ENCODE peak calls at places on chromosomes 5 and 9, in four cellular contexts. J is IMR-90, W is K562, U is GM12878. P is an unnamed sample.

GRCh38 chr5:142065273-142065672 is 43.3 kb upstream of the NDFIP1 start:
- DNase-seq in J (peak), W (no peak), U (no peak), P (no peak)

GRCh38 chr5:134465856-134466240 is 54.2 kb upstream of the CDKN2AIPNL start:
- DNase-seq in J (peak), W (peak), U (no peak), P (peak)

GRCh38 chr9:116274293-116274692 is 120.7 kb downstream of the PAPPA start:
- DNase-seq in J (peak), W (no peak), U (no peak), P (no peak)

GRCh38 chr5:124157320-124157719 is 589.1 kb downstream of the ZNF608 start:
- DNase-seq in J (no peak), W (no peak), U (peak), P (no peak)

GRCh38 chr9:125971050-125971449 is 223.9 kb downstream of the PBX3 start:
- DNase-seq in J (no peak), W (no peak), U (no peak), P (no peak)

GRCh38 chr9:129880654-129881546 is 45.6 kb downstream of the USP20 start:
- DNase-seq in J (peak), W (no peak), U (no peak), P (no peak)

GRCh38 chr5:14035859-14036440 is 91.5 kb upstream of the DNAH5 start:
- DNase-seq in J (peak), W (no peak), U (no peak), P (peak)

GRCh38 chr5:172886974-172887491 is 53.0 kb downstream of the ERGIC1 start:
- DNase-seq in J (peak), W (no peak), U (no peak), P (no peak)

GRCh38 chr9:3900673-3901318 is 375.0 kb upstream of the RFX3 start:
- DNase-seq in J (no peak), W (no peak), U (no peak), P (no peak)

GRCh38 chr9:78707481-78707977 is 410.6 kb downstream of the PSAT1 start:
- DNase-seq in J (peak), W (no peak), U (peak), P (no peak)

GRCh38 chr9:3732077-3733038 is 206.6 kb upstream of the RFX3 start:
- DNase-seq in J (peak), W (peak), U (peak), P (peak)

GRCh38 chr5:143717400-143717799 is 94.6 kb upstream of the HMHB1 start:
- DNase-seq in J (peak), W (no peak), U (no peak), P (no peak)

GRCh38 chr9:125732562-125732961 is 14.6 kb upstream of the PBX3 start:
- DNase-seq in J (no peak), W (no peak), U (no peak), P (no peak)

GRCh38 chr9:7216004-7216821 is 458.4 kb downstream of the KDM4C start:
- DNase-seq in J (peak), W (no peak), U (no peak), P (peak)

DNA sequence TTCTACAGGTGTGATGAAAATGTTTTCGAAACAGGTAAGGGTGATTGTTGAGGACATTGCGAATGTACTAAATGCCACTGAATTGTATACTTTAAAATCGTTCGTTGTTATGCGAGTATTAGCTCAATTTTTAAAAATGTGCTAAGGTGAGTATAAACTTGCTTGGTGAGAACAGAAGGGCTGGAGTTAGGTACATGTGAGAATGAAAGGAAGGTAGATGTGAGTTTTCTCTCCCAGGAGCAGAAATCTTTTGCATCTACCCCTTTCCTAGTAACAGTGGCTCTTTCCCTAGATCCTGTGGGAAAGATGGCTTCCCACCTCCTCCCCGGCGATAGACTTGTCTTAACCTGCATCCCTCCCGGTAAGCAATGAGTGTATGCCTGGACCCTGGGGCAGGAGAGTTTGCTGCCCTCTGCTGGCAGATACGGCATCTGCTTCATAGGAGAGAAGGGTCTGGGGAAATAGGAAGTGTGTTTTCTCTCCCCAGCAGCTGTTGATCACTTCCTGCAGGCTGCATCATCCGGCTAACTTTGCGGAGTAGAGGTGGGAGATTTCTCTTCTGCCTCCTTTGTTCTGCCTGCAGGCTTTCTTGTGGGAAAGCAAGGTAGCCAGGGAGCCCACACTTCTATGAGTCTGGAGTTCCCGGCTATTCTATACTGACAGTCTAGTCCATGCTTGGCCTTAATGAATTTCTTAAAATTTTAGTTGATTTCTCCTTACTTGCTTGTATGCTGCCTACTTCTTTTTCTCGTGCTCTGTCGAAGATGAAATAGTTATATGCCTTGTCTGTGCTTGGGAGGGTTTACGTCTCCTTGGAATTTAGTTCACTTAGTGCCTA is 373.3 kb upstream of the SEMA6A start:
- DNase-seq in J (no peak), W (peak), U (peak), P (peak)
- TF ChIP-seq ELK1 in J (no peak), W (no peak), U (no peak), P (no peak)

GRCh38 chr5:140041099-140041491 is 2.0 kb downstream of the NRG2 start:
- DNase-seq in J (no peak), W (no peak), U (no peak), P (no peak)
- TF ChIP-seq ELK1 in J (no peak), W (no peak), U (no peak), P (no peak)

GRCh38 chr9:22088372-22089063 is 79.4 kb upstream of the CDKN2B start:
- DNase-seq in J (no peak), W (no peak), U (no peak), P (no peak)
- TF ChIP-seq ELK1 in J (no peak), W (no peak), U (no peak), P (no peak)

GRCh38 chr5:36180556-36181350 is 28.8 kb downstream of the SKP2 start:
- DNase-seq in J (no peak), W (no peak), U (no peak), P (no peak)

GRCh38 chr5:36179950-36180349 is 28.0 kb downstream of the SKP2 start:
- DNase-seq in J (no peak), W (no peak), U (no peak), P (no peak)

GRCh38 chr5:36177154-36177553 is 25.2 kb downstream of the SKP2 start:
- DNase-seq in J (no peak), W (no peak), U (peak), P (no peak)

GRCh38 chr5:36175043-36175442 is 23.1 kb downstream of the SKP2 start:
- DNase-seq in J (no peak), W (no peak), U (no peak), P (no peak)

GRCh38 chr5:36177715-36178556 is 26.0 kb downstream of the SKP2 start:
- DNase-seq in J (peak), W (peak), U (no peak), P (peak)
- TF ChIP-seq ELK1 in J (no peak), W (no peak), U (no peak), P (no peak)

GRCh38 chr5:147671365-147671764 is 111.2 kb downstream of the JAKMIP2 start:
- DNase-seq in J (no peak), W (no peak), U (no peak), P (no peak)

GRCh38 chr5:147670815-147671214 is 111.7 kb downstream of the JAKMIP2 start:
- DNase-seq in J (no peak), W (no peak), U (no peak), P (no peak)

GRCh38 chr5:147673276-147673675 is 109.3 kb downstream of the JAKMIP2 start:
- DNase-seq in J (no peak), W (no peak), U (no peak), P (no peak)

GRCh38 chr5:147669113-147669869 is 113.2 kb downstream of the JAKMIP2 start:
- DNase-seq in J (no peak), W (no peak), U (no peak), P (no peak)

GRCh38 chr5:147675168-147675567 is 107.4 kb downstream of the JAKMIP2 start:
- DNase-seq in J (no peak), W (no peak), U (no peak), P (no peak)
- TF ChIP-seq ELK1 in J (no peak), W (no peak), U (no peak), P (no peak)

GRCh38 chr5:8848997-8849585 is 696.8 kb downstream of the SEMA5A start:
- DNase-seq in J (peak), W (no peak), U (no peak), P (no peak)
- TF ChIP-seq ELK1 in J (no peak), W (no peak), U (no peak), P (no peak)